ENCODE peak calls at places on chromosomes 3 and 15, in nine cellular contexts. P is fibroblast of the aortic adventitia; R is HL-60; F is heart left ventricle; M is K562; U is CD8-positive, alpha-beta memory T cell; D is AG10803; J is GM23248; W is left ventricle myocardium inferior. V is an unnamed sample.

GRCh38 chr3:76656531-76657070 is 383.3 kb upstream of the ROBO2 start:
- DNase-seq in U (no peak), R (no peak), F (no peak), P (no peak), M (no peak), W (no peak), D (no peak), J (no peak), V (no peak)

GRCh38 chr3:195768831-195769303 is 42.9 kb downstream of the MUC4 start:
- DNase-seq in R (no peak), J (peak), F (no peak), U (no peak), M (no peak), D (no peak), P (no peak), W (no peak), V (peak)

GRCh38 chr3:13896473-13897154 is 16.7 kb upstream of the WNT7A start:
- DNase-seq in W (no peak), D (peak), M (peak), P (peak), U (no peak), R (peak), F (no peak), J (peak), V (peak)

GRCh38 chr3:114764056-114764492 is 383.0 kb downstream of the ZBTB20 start:
- DNase-seq in R (no peak), D (peak), M (no peak), U (no peak), J (peak), W (no peak), F (no peak), P (peak), V (peak)

GRCh38 chr15:79680721-79681120 is 216.1 kb downstream of the MTHFS start:
- DNase-seq in D (peak), F (no peak), J (peak), M (no peak), P (peak), R (no peak), W (no peak), U (no peak), V (peak)

GRCh38 chr3:134432236-134432635 is 53.5 kb downstream of the ANAPC13 start:
- DNase-seq in U (no peak), W (no peak), D (no peak), J (no peak), R (no peak), P (no peak), M (no peak), F (no peak), V (no peak)

GRCh38 chr3:111819912-111820311 is 39.2 kb upstream of the PHLDB2 start:
- DNase-seq in J (no peak), P (no peak), M (no peak), R (no peak), W (no peak), U (no peak), F (no peak), D (no peak), V (no peak)

GRCh38 chr3:112032377-112032776 is 2.2 kb upstream of the TMPRSS7 start:
- DNase-seq in J (no peak), W (no peak), M (no peak), U (no peak), R (no peak), D (no peak), P (no peak), F (peak), V (no peak)

GRCh38 chr15:23397779-23398178 is 43.2 kb downstream of the GOLGA8S start:
- DNase-seq in U (no peak), P (no peak), J (no peak), W (peak), D (no peak), R (no peak), F (peak), M (no peak), V (no peak)

DNA sequence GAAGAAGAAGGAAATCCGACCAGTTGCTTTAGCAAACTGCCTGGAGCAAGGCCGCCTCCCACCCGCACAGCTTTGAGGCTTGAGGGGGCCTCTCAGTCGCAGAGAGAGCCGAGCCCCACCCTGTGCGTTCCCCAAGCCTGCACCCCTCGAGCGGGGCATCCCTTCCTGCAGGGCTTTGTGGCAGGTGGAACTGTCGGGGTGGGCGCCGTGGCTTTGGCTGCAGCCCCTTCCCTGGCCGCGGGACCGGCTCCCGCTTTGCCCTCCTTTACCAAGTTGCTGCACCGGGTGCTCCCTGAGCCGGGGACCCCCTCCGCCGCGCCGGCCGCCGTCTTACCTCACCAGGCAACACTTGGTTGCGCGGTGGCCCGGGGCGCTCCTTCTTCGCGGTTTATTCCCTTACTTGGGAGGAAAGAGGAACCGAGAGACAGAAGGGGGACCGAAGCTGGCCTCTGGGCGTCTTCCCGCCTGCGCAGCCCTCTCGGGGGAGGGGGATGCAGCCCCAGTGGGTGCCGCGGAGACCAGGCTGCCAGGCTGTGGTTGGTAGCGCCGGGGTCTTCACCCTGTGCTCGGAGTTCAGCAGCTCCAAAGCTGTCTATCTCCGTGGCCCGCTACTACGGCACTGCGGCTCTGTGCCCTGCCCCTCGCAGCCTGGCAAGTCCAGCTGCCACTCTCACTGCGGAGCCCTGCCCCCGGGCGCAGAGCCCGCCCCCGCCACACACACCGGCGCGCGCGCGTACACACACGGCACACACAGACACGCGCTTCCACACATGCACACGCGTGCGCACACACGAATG is at the start of gene DGKG:
- DNase-seq in P (no peak), R (peak), J (peak), W (peak), U (no peak), M (no peak), F (peak), D (no peak), V (no peak)
- H3K4me3 ChIP-seq in P (no peak), R (peak), J (peak), W (peak), U (no peak), M (no peak), F (peak), D (peak), V (no peak)

GRCh38 chr3:184601576-184602405 is 40.2 kb downstream of the EPHB3 start:
- DNase-seq in J (no peak), W (no peak), P (no peak), U (no peak), F (no peak), M (no peak), R (no peak), D (no peak), V (no peak)
- H3K4me3 ChIP-seq in J (no peak), W (peak), P (no peak), U (no peak), F (peak), M (no peak), R (no peak), D (no peak), V (no peak)

DNA sequence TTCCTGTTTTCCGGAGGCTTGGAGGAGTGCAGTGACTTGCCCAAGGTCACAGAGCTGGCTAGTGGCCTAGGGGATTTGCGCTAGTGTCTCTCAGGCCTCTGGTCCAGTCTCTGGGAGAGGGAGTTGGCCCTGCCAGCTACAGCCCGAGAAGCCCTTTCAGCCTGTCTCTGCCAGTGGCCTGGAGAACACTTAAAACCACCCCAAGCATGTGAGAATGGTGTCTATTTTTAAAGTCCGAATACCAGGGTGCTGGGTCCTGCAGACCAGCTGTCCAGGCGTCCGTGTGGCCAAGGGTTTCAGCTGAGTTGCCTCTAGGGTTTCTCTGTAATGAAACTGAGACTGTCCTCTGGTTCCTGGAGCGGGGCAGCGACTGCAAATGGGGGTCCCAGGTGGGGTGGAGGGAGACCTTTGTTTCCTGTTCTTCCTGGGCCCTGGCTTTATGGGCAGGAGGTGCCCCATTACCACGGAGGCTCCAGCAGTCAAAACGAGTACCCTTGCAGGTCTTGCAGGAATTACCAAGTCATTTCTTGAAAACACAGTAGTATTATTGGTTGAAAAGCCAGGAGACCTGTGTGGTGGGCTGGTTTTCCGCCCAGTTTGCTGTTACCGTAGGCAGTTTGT is 2.2 kb downstream of the CAND2 start:
- DNase-seq in W (peak), D (no peak), M (no peak), F (peak), U (no peak), P (no peak), J (no peak), R (no peak), V (no peak)
- H3K4me3 ChIP-seq in W (peak), D (no peak), M (no peak), F (peak), U (no peak), P (no peak), J (no peak), R (no peak), V (no peak)

GRCh38 chr15:99076555-99077308 is 28.1 kb upstream of the SYNM start:
- DNase-seq in D (peak), U (no peak), F (peak), M (peak), P (peak), J (peak), R (peak), W (peak), V (peak)
- H3K4me3 ChIP-seq in D (peak), U (peak), F (peak), M (no peak), P (peak), J (peak), R (peak), W (peak), V (peak)

GRCh38 chr3:50164984-50165383 is 9.9 kb downstream of the SEMA3F start:
- DNase-seq in U (no peak), P (no peak), W (no peak), J (no peak), R (no peak), D (no peak), F (no peak), M (no peak), V (no peak)

GRCh38 chr3:50164481-50164880 is 9.4 kb downstream of the SEMA3F start:
- DNase-seq in D (no peak), M (no peak), J (peak), F (no peak), U (no peak), W (no peak), R (no peak), P (no peak), V (no peak)

GRCh38 chr3:50163572-50163971 is 8.4 kb downstream of the SEMA3F start:
- DNase-seq in R (no peak), U (no peak), W (no peak), F (no peak), D (peak), M (no peak), P (no peak), J (no peak), V (no peak)

GRCh38 chr3:50165388-50166308 is 10.5 kb downstream of the SEMA3F start:
- DNase-seq in D (peak), R (no peak), W (no peak), M (no peak), F (peak), P (peak), U (no peak), J (peak), V (peak)

GRCh38 chr3:50164056-50164455 is 8.9 kb downstream of the SEMA3F start:
- DNase-seq in U (no peak), D (peak), F (no peak), W (peak), R (no peak), M (no peak), P (peak), J (peak), V (peak)
- H3K4me3 ChIP-seq in U (no peak), D (no peak), F (no peak), W (no peak), R (no peak), M (no peak), P (no peak), J (no peak), V (no peak)

GRCh38 chr3:130846181-130846580 is 47.7 kb upstream of the ATP2C1 start:
- DNase-seq in M (no peak), P (no peak), U (no peak), F (no peak), D (no peak), R (no peak), W (no peak), J (no peak), V (no peak)

GRCh38 chr3:130850846-130851245 is 43.0 kb upstream of the ATP2C1 start:
- DNase-seq in D (no peak), R (no peak), P (peak), W (no peak), J (no peak), F (no peak), M (no peak), U (no peak), V (no peak)

GRCh38 chr3:130849111-130849552 is 44.8 kb upstream of the ATP2C1 start:
- DNase-seq in R (no peak), D (no peak), W (peak), U (no peak), F (peak), J (no peak), M (no peak), P (no peak), V (no peak)

GRCh38 chr3:130854208-130854864 is 39.5 kb upstream of the ATP2C1 start:
- DNase-seq in R (no peak), F (no peak), J (no peak), P (no peak), U (no peak), M (no peak), D (no peak), W (no peak), V (no peak)

DNA sequence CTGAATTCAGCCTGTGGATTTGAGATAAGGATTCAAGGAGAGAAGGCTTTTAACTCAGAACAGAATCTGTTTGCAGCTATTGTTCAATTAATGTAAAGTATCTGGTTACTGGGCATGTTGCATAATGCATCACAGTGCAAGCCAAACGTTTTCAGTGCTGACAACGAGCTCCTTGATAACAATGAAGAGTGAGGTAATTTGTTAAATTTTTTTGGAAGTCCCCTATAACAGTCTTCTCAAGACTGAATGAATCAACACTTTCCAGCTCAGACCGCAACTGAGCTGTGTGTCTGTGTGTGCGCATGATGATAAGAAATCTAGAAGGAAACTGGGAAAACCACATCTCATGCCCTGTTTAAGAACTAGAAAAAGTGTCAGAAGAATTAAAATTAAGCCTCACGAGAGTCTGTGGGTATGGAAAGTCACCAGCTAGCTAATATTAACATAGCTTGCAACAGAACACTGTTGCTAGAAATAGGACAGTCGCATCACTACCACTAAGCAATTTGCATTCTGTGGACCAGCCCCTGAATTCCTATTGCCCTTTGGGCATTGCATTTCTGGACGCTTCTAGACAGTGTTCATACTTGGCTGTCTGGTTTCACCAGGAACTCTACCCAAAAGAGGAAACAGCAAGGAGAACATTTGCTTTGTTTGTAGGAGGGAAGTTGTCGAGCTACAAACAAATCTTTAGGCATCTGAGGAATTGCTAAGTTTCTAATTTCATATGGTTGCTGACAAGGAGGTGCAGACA is 43.7 kb upstream of the ATP2C1 start:
- DNase-seq in U (no peak), W (no peak), R (peak), J (peak), P (peak), F (peak), D (peak), M (peak), V (peak)
- H3K4me3 ChIP-seq in U (no peak), W (peak), R (peak), J (peak), P (no peak), F (peak), D (no peak), M (peak), V (no peak)

DNA sequence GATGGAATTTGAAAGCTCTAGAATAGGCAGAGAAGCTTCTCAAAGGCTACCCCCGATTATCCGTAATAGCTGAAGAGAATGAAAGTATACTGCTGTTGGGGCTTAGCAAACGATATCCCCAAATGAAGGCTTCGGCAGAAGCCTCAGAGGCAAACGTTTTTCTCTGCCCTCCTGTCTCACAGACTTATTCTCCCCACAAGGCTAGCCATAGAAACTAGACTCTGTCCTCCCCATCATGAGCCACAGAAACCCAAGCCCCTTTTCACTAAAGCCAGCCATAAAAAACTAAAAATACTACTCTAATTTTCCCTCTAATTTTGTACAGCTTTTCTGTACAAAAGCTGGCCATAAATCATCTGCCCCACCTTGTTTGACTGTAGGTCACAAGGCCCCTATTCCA is 413.4 kb upstream of the CFAP20DC start:
- DNase-seq in M (no peak), P (no peak), D (no peak), J (no peak), R (no peak), U (no peak), F (no peak), W (no peak), V (no peak)
- H3K4me3 ChIP-seq in M (no peak), P (no peak), D (no peak), J (no peak), R (no peak), U (no peak), F (no peak), W (no peak), V (no peak)

DNA sequence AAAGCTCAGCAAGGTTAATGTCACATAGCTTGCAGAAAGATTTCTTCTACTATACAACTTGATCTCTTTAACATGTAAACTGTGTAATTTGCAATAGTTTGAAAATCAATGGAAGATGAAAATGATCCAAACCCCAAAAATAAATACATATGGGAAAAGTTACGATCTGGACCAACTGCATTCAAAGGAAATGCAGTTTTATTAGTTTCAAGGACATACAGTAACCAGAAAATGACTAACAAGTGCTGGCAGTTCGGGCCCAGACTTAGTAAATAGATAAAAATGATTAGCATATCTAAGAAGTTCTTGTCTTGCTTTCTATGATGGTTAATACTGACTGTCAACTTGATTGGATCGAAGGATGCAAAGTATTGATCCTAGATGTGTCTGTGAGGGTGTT is 37.3 kb upstream of the LEKR1 start:
- DNase-seq in W (no peak), J (peak), M (no peak), D (no peak), F (no peak), R (no peak), P (peak), U (no peak), V (peak)
- H3K4me3 ChIP-seq in W (no peak), J (peak), M (no peak), D (no peak), F (no peak), R (no peak), P (no peak), U (no peak), V (no peak)

DNA sequence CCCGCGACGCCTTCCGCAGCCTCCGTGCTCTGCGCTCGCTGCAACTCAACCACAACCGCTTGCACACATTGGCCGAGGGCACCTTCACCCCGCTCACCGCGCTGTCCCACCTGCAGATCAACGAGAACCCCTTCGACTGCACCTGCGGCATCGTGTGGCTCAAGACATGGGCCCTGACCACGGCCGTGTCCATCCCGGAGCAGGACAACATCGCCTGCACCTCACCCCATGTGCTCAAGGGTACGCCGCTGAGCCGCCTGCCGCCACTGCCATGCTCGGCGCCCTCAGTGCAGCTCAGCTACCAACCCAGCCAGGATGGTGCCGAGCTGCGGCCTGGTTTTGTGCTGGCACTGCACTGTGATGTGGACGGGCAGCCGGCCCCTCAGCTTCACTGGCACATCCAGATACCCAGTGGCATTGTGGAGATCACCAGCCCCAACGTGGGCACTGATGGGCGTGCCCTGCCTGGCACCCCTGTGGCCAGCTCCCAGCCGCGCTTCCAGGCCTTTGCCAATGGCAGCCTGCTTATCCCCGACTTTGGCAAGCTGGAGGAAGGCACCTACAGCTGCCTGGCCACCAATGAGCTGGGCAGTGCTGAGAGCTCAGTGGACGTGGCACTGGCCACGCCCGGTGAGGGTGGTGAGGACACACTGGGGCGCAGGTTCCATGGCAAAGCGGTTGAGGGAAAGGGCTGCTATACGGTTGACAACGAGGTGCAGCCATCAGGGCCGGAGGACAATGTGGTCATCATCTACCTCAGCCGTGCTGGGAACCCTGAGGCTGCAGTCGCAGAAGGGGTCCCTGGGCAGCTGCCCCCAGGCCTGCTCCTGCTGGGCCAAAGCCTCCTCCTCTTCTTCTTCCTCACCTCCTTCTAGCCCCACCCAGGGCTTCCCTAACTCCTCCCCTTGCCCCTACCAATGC is 2.0 kb downstream of the ISLR start:
- DNase-seq in F (peak), D (no peak), M (no peak), R (no peak), W (no peak), U (no peak), J (no peak), P (no peak), V (no peak)
- H3K4me3 ChIP-seq in F (peak), D (peak), M (no peak), R (no peak), W (peak), U (no peak), J (no peak), P (peak), V (no peak)

GRCh38 chr3:117995795-117996194 is 1038.9 kb downstream of the IGSF11 start:
- DNase-seq in J (peak), F (no peak), M (no peak), P (peak), R (no peak), D (no peak), U (no peak), W (no peak), V (no peak)
- H3K4me3 ChIP-seq in J (peak), F (no peak), M (no peak), P (peak), R (no peak), D (no peak), U (no peak), W (no peak), V (no peak)

V was measured in fibroblast of mammary gland.